ENCODE peak calls at places on chromosomes 4 and X, in nine cellular contexts. X is OCI-LY7, L is ovary, Q is tibial nerve, D is endothelial cell of umbilical vein, I is mammary epithelial cell, U is A549, M is adrenal gland, Z is lower lobe of right lung. V is an unnamed sample.

GRCh38 chr4:48016141-48017107 is at the start of the genes CNGA1 and NIPAL1:
- DNase-seq in U (peak; percentile 67), I (peak; percentile 94), D (peak; percentile 63), Z (peak; percentile 87), Q (peak; percentile 35), M (peak; percentile 72), X (peak; percentile 77), L (peak; percentile 34), V (peak; percentile 89)

GRCh38 chrX:40938418-40938817 is 146.8 kb upstream of the USP9X start:
- DNase-seq in Z (no peak), X (no peak), I (no peak), D (no peak), Q (no peak), M (no peak), L (no peak), U (no peak), V (no peak)

GRCh38 chr4:36218121-36218520 is 26.2 kb downstream of the ARAP2 start:
- DNase-seq in D (no peak), U (no peak), X (no peak), M (no peak), Z (no peak), Q (no peak), I (no peak), L (no peak), V (no peak)

GRCh38 chrX:56728752-56729151 is 291 bp upstream of the NBDY start:
- DNase-seq in X (peak; percentile 43), U (peak; percentile 4), Q (no peak), M (peak; percentile 36), I (peak; percentile 19), D (peak; percentile 50), L (no peak), Z (no peak), V (no peak)

GRCh38 chr4:76078033-76078613 is 3.6 kb downstream of the ART3 start:
- DNase-seq in Z (no peak), U (no peak), X (no peak), M (no peak), I (no peak), Q (no peak), L (no peak), D (no peak), V (no peak)

GRCh38 chr4:176830971-176831370 is 38.2 kb upstream of the VEGFC start:
- DNase-seq in X (no peak), U (no peak), D (no peak), Q (no peak), I (no peak), L (no peak), Z (no peak), M (no peak), V (no peak)

GRCh38 chr4:125041372-125041930 is 273.3 kb upstream of the FAT4 start:
- DNase-seq in U (no peak), Z (no peak), Q (no peak), M (no peak), L (no peak), X (no peak), D (peak; percentile 32), I (peak; percentile 36), V (no peak)

GRCh38 chr4:142567620-142568451 is 278.3 kb downstream of the INPP4B start:
- DNase-seq in Z (no peak), M (no peak), Q (no peak), X (no peak), U (no peak), I (peak; percentile 51), D (no peak), L (no peak), V (no peak)

GRCh38 chr4:97720869-97721432 is 422.3 kb downstream of the STPG2 start:
- DNase-seq in D (peak; percentile 93), M (no peak), U (no peak), X (no peak), I (peak; percentile 37), Z (no peak), Q (no peak), L (no peak), V (no peak)

GRCh38 chr4:17544831-17545234 is 29.9 kb downstream of the CLRN2 start:
- DNase-seq in I (no peak), U (no peak), D (peak; percentile 11), Q (no peak), L (no peak), X (no peak), Z (no peak), M (peak; percentile 27), V (no peak)

GRCh38 chr4:73762409-73762808 is 22.0 kb downstream of the CXCL8 start:
- DNase-seq in I (no peak), X (no peak), Z (no peak), L (no peak), Q (no peak), M (no peak), U (no peak), D (no peak), V (no peak)

GRCh38 chr4:7197910-7198309 is 5.6 kb downstream of the SORCS2 start:
- DNase-seq in Q (peak; percentile 8), Z (peak; percentile 37), U (no peak), X (no peak), D (no peak), L (no peak), I (no peak), M (no peak), V (peak; percentile 43)

GRCh38 chr4:7195546-7196282 is 3.4 kb downstream of the SORCS2 start:
- DNase-seq in L (no peak), M (no peak), Z (no peak), I (no peak), Q (peak; percentile 9), D (no peak), X (no peak), U (no peak), V (no peak)

GRCh38 chr4:7196283-7196651 is 3.9 kb downstream of the SORCS2 start:
- DNase-seq in I (no peak), U (no peak), M (no peak), X (no peak), L (no peak), D (no peak), Q (peak; percentile 3), Z (peak; percentile 31), V (no peak)

GRCh38 chr4:7195138-7195510 is 2.8 kb downstream of the SORCS2 start:
- DNase-seq in Z (peak; percentile 28), M (no peak), U (no peak), L (no peak), X (no peak), D (no peak), I (no peak), Q (peak; percentile 11), V (no peak)

GRCh38 chr4:7196731-7197130 is 4.4 kb downstream of the SORCS2 start:
- DNase-seq in Q (peak; percentile 4), M (no peak), Z (peak; percentile 34), D (no peak), L (no peak), I (peak; percentile 52), U (no peak), X (no peak), V (no peak)
- H3K4me1 ChIP-seq in Q (peaks cover 73% of the 10 kb centered on the region), M (no peaks in the 10 kb centered on the region), Z (peaks cover 27% of the 10 kb centered on the region), D (peaks cover 2% of the 10 kb centered on the region), L (peaks cover 15% of the 10 kb centered on the region), I (peaks cover 15% of the 10 kb centered on the region), U (peaks cover 17% of the 10 kb centered on the region), X (no peaks in the 10 kb centered on the region), V (peaks cover 4% of the 10 kb centered on the region)

DNA sequence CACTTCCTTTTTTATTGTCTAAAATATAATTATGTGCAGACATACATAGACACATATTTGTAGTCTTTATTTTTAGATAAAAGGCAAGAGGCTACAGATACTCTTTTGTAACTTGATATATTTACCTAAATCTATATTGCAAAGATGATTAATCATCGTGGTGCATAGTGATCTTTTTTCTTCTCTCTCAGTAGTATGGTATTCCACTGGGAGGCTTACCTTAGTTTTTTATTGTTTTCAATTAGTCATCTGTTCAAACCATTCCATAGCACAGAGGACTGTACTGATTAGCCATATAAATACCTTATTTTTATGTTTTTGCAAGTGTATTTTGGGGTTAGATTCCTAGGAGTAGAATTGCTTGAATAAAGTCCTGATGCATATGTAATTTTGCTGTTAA is 619.7 kb downstream of the GRXCR1 start:
- DNase-seq in U (no peak), Z (no peak), L (no peak), X (no peak), I (peak; percentile 54), M (no peak), Q (no peak), D (no peak), V (no peak)
- H3K27ac ChIP-seq in U (no peak overlapping the region), Z (no peak overlapping the region), L (no peak overlapping the region), X (no peak overlapping the region), I (no peak overlapping the region), M (no peak overlapping the region), Q (no peak overlapping the region), D (no peak overlapping the region), V (no peak overlapping the region)

DNA sequence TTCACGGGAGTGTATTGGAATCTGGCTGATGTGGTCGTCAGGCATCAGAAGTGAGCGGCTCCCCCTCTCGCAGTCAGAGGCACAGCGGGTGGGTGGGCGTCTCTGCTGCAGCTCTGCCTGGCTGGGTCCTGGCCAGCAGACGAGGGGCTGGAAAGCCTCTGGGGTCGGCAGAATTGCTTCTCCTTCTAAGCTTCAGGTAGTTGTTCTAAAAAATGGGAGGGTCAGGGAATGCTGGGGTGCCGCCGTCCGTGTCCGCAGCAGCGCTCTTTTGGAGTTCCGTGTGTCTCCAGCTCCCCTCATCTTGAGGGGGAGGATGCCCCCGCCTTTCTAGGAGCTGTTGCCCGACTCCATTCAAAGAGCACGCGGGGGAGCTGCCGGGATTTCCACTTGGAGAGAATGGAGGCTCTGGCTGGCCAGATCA is 70.2 kb upstream of the HGFAC start:
- DNase-seq in D (no peak), M (peak; percentile 18), Z (peak; percentile 36), X (no peak), U (no peak), Q (no peak), L (peak; percentile 58), I (no peak), V (no peak)
- H3K4me3 ChIP-seq in D (no peak overlapping the region), M (no peak overlapping the region), Z (peak overlapping the region; percentile 27), X (no peak overlapping the region), U (no peak overlapping the region), Q (no peak overlapping the region), L (no peak overlapping the region), I (no peak overlapping the region), V (no peak overlapping the region)

DNA sequence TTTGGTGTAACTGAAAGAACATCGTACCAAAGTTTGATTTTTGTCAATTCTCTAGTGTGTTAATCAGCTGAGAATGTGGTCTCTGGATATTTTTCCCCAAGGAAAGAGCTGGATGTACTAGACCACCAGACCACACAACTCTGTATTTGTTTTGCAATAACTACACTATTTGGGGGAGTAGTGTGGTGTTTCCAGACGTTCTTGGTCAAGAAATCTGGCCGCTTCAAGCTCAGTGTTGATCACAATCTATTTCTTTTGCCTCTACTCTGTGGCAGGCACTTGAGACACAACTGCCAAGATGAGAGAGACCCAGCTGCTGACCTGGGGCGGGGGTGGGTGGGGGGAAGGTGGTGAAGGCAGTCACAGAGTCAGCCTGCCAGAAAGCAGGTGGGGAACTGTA is 30.5 kb downstream of the PTTG2 start:
- DNase-seq in Q (no peak), I (no peak), L (no peak), X (peak; percentile 77), M (no peak), D (no peak), Z (no peak), U (no peak), V (no peak)
- H3K4me1 ChIP-seq in Q (peaks cover 38% of the 10 kb centered on the region), I (no peaks in the 10 kb centered on the region), L (peaks cover 16% of the 10 kb centered on the region), X (peaks cover 98% of the 10 kb centered on the region), M (peaks cover 9% of the 10 kb centered on the region), D (peaks cover 7% of the 10 kb centered on the region), Z (peaks cover 52% of the 10 kb centered on the region), U (no peaks in the 10 kb centered on the region), V (peaks cover 17% of the 10 kb centered on the region)